ENCODE peak calls at places on chromosomes 2 and 18, in eight cellular contexts. E is right cardiac atrium; X is CD4-positive, alpha-beta memory T cell; M is IMR-90; Z is CD8-positive, alpha-beta T cell; L is fibroblast of mammary gland; K is lower lobe of right lung; C is pancreas. V is an unnamed sample.

GRCh38 chr2:86628091-86628522 is 4.4 kb upstream of the RNF103 start:
- DNase-seq in K (peak; percentile 53), C (no peak), M (no peak), X (no peak), E (peak; percentile 50), L (peak; percentile 20), Z (no peak), V (no peak)

GRCh38 chr2:172273910-172274571 is 153.3 kb upstream of the ITGA6 start:
- DNase-seq in C (no peak), E (no peak), M (no peak), X (no peak), L (no peak), K (no peak), Z (no peak), V (no peak)

GRCh38 chr2:219912530-219912929 is 285.1 kb downstream of the SLC4A3 start:
- DNase-seq in X (no peak), K (no peak), Z (no peak), L (peak; percentile 65), M (peak; percentile 62), C (no peak), E (no peak), V (no peak)

GRCh38 chr2:27255187-27255586 is 7.7 kb downstream of the SLC30A3 start:
- DNase-seq in Z (no peak), L (no peak), X (no peak), C (no peak), M (no peak), K (no peak), E (no peak), V (no peak)

GRCh38 chr2:164073053-164073757 is 337.4 kb upstream of the FIGN start:
- DNase-seq in E (no peak), M (no peak), L (peak; percentile 53), Z (no peak), K (no peak), C (no peak), X (no peak), V (no peak)

GRCh38 chr18:3804336-3804735 is 354.4 kb downstream of the TGIF1 start:
- DNase-seq in E (no peak), C (no peak), Z (no peak), X (no peak), M (no peak), L (no peak), K (no peak), V (no peak)

GRCh38 chr18:34028341-34028740 is 196.4 kb downstream of the NOL4 start:
- DNase-seq in L (no peak), C (no peak), Z (no peak), X (no peak), K (no peak), E (no peak), M (no peak), V (no peak)

GRCh38 chr2:4938246-4938645 is 753.9 kb upstream of the SOX11 start:
- DNase-seq in X (no peak), L (no peak), K (no peak), M (no peak), Z (no peak), E (no peak), C (no peak), V (no peak)

GRCh38 chr18:8721094-8721669 is 15.8 kb downstream of the MTCL1 start:
- DNase-seq in L (no peak), K (no peak), E (no peak), C (no peak), Z (no peak), X (no peak), M (no peak), V (no peak)

GRCh38 chr18:25126751-25127150 is 225.2 kb downstream of the ZNF521 start:
- DNase-seq in E (no peak), L (peak; percentile 38), C (no peak), X (no peak), Z (no peak), K (no peak), M (peak; percentile 50), V (no peak)

GRCh38 chr2:29117636-29118303 is 2.6 kb downstream of the CLIP4 start:
- DNase-seq in X (no peak), L (peak; percentile 57), C (no peak), M (peak; percentile 68), K (no peak), E (no peak), Z (no peak), V (no peak)

GRCh38 chr2:231058761-231059550 is 2.3 kb downstream of the PSMD1 start:
- DNase-seq in K (no peak), E (no peak), L (peak; percentile 60), Z (no peak), X (no peak), C (no peak), M (peak; percentile 22), V (no peak)
- H3K4me3 ChIP-seq in K (no peak overlapping the region), E (no peak overlapping the region), L (no peak overlapping the region), Z (no peak overlapping the region), X (no peak overlapping the region), C (no peak overlapping the region), M (no peak overlapping the region), V (no peak overlapping the region)

GRCh38 chr2:197502685-197503084 is 2.5 kb downstream of the HSPE1 start:
- DNase-seq in K (no peak), Z (no peak), E (no peak), L (no peak), X (no peak), C (no peak), M (no peak), V (no peak)

GRCh38 chr2:197504512-197504911 is 4.3 kb downstream of the HSPE1 start:
- DNase-seq in X (no peak), M (no peak), C (no peak), E (no peak), Z (no peak), L (no peak), K (no peak), V (no peak)

GRCh38 chr2:197500503-197501179 is 462 bp downstream of the HSPE1 start:
- DNase-seq in K (no peak), Z (no peak), M (peak; percentile 5), L (peak; percentile 10), E (no peak), X (peak; percentile 34), C (no peak), V (no peak)

GRCh38 chr2:197504000-197504399 is 3.8 kb downstream of the HSPE1 start:
- DNase-seq in M (no peak), C (no peak), K (no peak), E (no peak), X (no peak), Z (no peak), L (no peak), V (no peak)

GRCh38 chr2:197502201-197502600 is 2.0 kb downstream of the HSPE1 start:
- DNase-seq in C (no peak), K (no peak), E (no peak), M (no peak), L (no peak), X (no peak), Z (no peak), V (no peak)
- H3K4me3 ChIP-seq in C (no peak overlapping the region), K (no peak overlapping the region), E (no peak overlapping the region), M (no peak overlapping the region), L (no peak overlapping the region), X (peak overlapping the region; percentile 42), Z (no peak overlapping the region), V (peak overlapping the region; percentile 81)

DNA sequence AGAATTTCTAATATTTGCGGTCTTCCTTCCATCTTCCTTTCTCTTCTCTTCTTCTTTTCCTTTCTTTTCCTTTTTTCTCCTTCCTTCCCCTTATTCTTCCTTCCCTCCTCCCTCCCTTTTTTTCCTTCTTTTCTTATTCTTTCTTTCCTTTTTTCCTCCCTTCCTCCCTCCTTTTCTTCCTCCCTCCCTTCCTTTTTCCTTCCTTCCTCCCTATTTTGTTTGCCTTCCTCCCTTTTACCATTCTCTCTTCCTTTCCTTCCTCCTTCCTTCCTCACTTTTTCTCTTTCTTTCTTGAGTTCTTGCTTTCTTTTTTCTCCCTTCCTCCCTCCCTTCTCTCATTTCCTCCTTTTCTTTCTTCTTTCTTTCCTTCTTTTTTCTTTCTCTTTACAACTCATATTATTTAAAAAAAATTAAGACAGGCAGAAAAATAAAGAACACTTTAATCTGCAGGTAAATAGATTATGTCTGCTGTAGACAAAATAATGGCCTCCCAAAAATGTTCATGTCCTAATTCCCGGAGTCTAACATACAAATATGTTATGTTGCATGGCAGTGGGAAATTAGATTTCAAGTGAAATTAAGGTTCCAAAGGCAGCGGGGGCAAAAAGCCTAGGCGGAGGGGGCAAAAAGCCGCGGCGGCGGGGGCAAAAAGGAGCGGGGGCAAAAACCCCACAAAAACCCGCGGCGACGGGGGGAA is 152.4 kb downstream of the ANKRD30BL start:
- DNase-seq in K (no peak), Z (no peak), C (no peak), E (no peak), X (no peak), L (no peak), M (no peak), V (no peak)
- H3K4me3 ChIP-seq in K (peak overlapping the region; percentile 30), Z (no peak overlapping the region), C (peak overlapping the region; percentile 11), E (peak overlapping the region; percentile 69), X (no peak overlapping the region), L (no peak overlapping the region), M (no peak overlapping the region), V (no peak overlapping the region)

GRCh38 chr2:201261471-201261870 is 1.1 kb downstream of the CASP8 start:
- DNase-seq in C (no peak), K (no peak), L (no peak), Z (peak; percentile 35), M (no peak), E (no peak), X (peak; percentile 67), V (no peak)
- H3K4me3 ChIP-seq in C (no peak overlapping the region), K (peak overlapping the region; percentile 65), L (no peak overlapping the region), Z (peak overlapping the region; percentile 56), M (no peak overlapping the region), E (no peak overlapping the region), X (peak overlapping the region; percentile 47), V (peak overlapping the region; percentile 57)

GRCh38 chr2:168913171-168913484 is 12.0 kb downstream of the G6PC2 start:
- DNase-seq in C (no peak), L (no peak), M (no peak), K (no peak), E (no peak), Z (no peak), X (no peak), V (no peak)

GRCh38 chr2:168912466-168913170 is 11.5 kb downstream of the G6PC2 start:
- DNase-seq in K (no peak), C (peak; percentile 11), L (peak; percentile 17), X (no peak), E (peak; percentile 72), Z (no peak), M (peak; percentile 4), V (no peak)

GRCh38 chr2:168916329-168916672 is 15.2 kb downstream of the G6PC2 start:
- DNase-seq in K (no peak), M (no peak), X (no peak), L (no peak), Z (no peak), C (no peak), E (no peak), V (no peak)

GRCh38 chr2:168915433-168916328 is 14.6 kb downstream of the G6PC2 start:
- DNase-seq in C (no peak), L (no peak), K (no peak), M (no peak), X (no peak), E (no peak), Z (no peak), V (no peak)

DNA sequence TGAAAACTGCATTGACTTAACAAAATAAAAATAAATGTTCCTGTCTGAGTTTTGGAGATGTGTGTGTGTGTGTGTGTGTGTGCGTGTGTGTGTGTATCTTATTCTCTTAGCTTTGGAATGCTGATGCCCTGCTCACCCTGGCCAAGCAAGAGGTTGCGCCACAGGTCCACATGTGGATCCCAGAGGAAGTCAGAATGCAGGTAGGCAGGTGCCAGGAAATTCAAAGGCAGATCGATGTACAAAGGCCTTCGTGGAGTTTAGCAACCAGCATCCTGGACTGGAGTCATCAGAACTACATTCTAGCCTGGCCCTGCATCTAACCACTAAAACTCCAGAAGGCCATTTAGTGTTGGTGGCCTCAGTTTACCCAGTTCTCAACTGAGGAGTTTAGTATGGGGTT is 12.4 kb downstream of the G6PC2 start:
- DNase-seq in C (no peak), X (no peak), M (no peak), E (no peak), L (no peak), Z (no peak), K (no peak), V (no peak)
- H3K4me3 ChIP-seq in C (no peak overlapping the region), X (no peak overlapping the region), M (no peak overlapping the region), E (no peak overlapping the region), L (no peak overlapping the region), Z (no peak overlapping the region), K (no peak overlapping the region), V (no peak overlapping the region)